ENCODE peak calls at places on chromosome X, in four cellular contexts. C, W, J and Z are unnamed samples.

GRCh38 chrX:153928846-153929245 is 2.8 kb upstream of the ARHGAP4 start:
- DNase-seq in C (no peak), W (no peak), J (no peak), Z (no peak)

GRCh38 chrX:101078716-101079115 is at the start of gene TMEM35A:
- DNase-seq in C (no peak), W (peak; percentile 32), J (no peak), Z (no peak)

GRCh38 chrX:130413415-130413814 is 11.6 kb downstream of the RBMX2 start:
- DNase-seq in C (no peak), W (no peak), J (peak; percentile 21), Z (no peak)

GRCh38 chrX:71640002-71640401 is 21.7 kb upstream of the CXCR3 start:
- DNase-seq in C (no peak), W (no peak), J (no peak), Z (no peak)

GRCh38 chrX:13432376-13432775 is 112.5 kb upstream of the ATXN3L start:
- DNase-seq in C (no peak), W (peak; percentile 83), J (peak; percentile 86), Z (peak; percentile 10)

GRCh38 chrX:65420154-65420553 is 114.4 kb downstream of the LAS1L start:
- DNase-seq in C (no peak), W (no peak), J (no peak), Z (no peak)

GRCh38 chrX:42616981-42617380 is 161.0 kb downstream of the PPP1R2C start:
- DNase-seq in C (no peak), W (no peak), J (no peak), Z (no peak)

GRCh38 chrX:41605144-41605543 is 83.6 kb upstream of the GPR34 start:
- DNase-seq in C (no peak), W (no peak), J (no peak), Z (no peak)

GRCh38 chrX:150731795-150732194 is 38.6 kb downstream of the MTMR1 start:
- DNase-seq in C (no peak), W (no peak), J (no peak), Z (peak; percentile 19)

GRCh38 chrX:30957753-30958152 is 68.7 kb upstream of the TAB3 start:
- DNase-seq in C (no peak), W (no peak), J (no peak), Z (no peak)

GRCh38 chrX:102067966-102068723 is 57.3 kb upstream of the TCEAL2 start:
- DNase-seq in C (no peak), W (peak; percentile 17), J (no peak), Z (peak; percentile 37)

GRCh38 chrX:21986596-21986995 is 45.5 kb upstream of the PHEX start:
- DNase-seq in C (no peak), W (no peak), J (no peak), Z (no peak)

GRCh38 chrX:120446503-120446902 is 22.6 kb downstream of the LAMP2 start:
- DNase-seq in C (no peak), W (peak; percentile 32), J (no peak), Z (no peak)

GRCh38 chrX:20421697-20422096 is 155.0 kb upstream of the RPS6KA3 start:
- DNase-seq in C (no peak), W (no peak), J (no peak), Z (no peak)

GRCh38 chrX:103417370-103417769 is 41.0 kb downstream of the BEX3 start:
- DNase-seq in C (no peak), W (no peak), J (no peak), Z (no peak)

GRCh38 chrX:142096263-142096662 is 108.8 kb downstream of the MAGEC2 start:
- DNase-seq in C (no peak), W (no peak), J (no peak), Z (no peak)

GRCh38 chrX:154476821-154477220 is 2.3 kb downstream of the LAGE3 start:
- DNase-seq in C (no peak), W (no peak), J (no peak), Z (no peak)

GRCh38 chrX:33204889-33205288 is 6.5 kb downstream of the DMD start:
- DNase-seq in C (no peak), W (no peak), J (peak; percentile 30), Z (no peak)

DNA sequence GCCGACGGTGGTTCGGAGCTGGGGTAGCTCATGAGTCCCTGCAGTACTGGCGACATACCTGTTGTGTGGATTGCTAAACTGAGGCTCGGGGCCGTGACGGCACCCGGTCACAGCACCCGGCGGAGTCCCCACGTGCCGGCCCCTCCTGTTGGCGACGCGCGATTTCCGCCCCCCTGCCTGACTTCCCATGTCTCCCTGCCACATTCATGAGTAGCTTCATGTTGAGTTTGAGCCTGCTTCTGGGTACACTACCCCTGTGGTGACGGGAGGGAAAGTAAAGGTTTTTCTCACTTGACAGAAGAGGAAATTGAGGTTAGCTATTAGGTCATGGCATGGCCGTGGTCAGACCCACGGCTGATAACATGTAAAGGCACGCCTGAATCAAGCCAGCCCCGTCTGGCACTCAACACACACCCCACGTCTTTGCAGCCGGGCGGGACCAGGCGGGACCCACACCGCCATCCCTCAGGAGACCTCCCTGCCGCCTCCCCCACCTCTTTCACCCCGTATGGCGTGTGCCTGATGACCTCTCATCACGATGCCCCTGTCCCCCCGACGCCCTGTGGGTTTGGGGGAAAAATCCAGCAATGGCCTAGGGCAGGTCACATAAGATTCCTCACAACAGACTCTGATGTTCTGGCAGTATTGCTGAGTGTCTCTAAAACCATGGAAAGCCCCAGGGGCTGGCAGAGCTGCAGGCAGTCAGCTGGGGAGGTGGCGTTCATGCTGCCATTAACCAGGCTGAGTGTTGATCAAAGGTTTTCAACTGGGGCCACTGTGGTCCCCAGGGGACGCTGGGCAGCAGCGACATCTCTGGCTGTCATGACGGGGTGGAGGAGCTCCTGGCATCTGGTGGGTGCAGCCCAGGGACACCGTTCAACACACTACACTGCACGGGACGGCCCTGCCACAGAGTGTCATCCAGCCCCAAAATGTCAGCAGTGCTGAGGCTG is 29.2 kb downstream of the P2RY8 start:
- DNase-seq in C (peak; percentile 76), W (no peak), J (no peak), Z (no peak)
- H3K4me3 ChIP-seq in C (no peak overlapping the region), W (no peak overlapping the region), J (no peak overlapping the region), Z (no peak overlapping the region)

GRCh38 chrX:38335382-38335781 is 8.1 kb upstream of the RPGR start:
- DNase-seq in C (no peak), W (no peak), J (no peak), Z (no peak)
- TF ChIP-seq CTCF in C (peak; percentile 11), W (peak; percentile 27), J (peak; percentile 14), Z (peak; percentile 3)

GRCh38 chrX:9352243-9352642 is 112.6 kb upstream of the TBL1X start:
- DNase-seq in C (no peak), W (no peak), J (no peak), Z (no peak)
- H3K27ac ChIP-seq in C (peak overlapping the region; percentile 62), W (no peak overlapping the region), J (no peak overlapping the region), Z (no peak overlapping the region)

GRCh38 chrX:108735680-108736508 is 469 bp downstream of the IRS4 start:
- DNase-seq in C (no peak), W (peak; percentile 7), J (no peak), Z (no peak)
- H3K4me3 ChIP-seq in C (no peak overlapping the region), W (peak overlapping the region; percentile 31), J (peak overlapping the region; percentile 37), Z (no peak overlapping the region)

DNA sequence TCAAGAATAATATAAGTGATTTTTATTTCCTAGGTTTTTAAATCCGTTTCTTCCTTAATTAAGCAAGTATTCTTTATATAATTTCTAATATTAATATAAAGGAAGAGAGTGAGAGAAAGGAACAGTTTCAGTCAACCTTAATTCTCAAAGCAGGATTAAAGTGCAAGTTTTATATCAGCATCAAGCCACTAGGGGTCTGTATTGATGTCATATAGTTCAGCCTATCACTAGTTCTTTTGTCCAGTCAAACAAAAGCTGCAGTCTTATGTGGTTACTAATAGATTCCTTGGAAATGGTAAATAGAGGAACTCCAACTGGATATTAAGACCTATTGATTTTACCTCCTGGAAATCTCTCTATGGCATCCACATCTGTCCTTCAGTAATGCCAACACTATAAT is 82.0 kb downstream of the NAP1L3 start:
- DNase-seq in C (no peak), W (no peak), J (no peak), Z (no peak)
- TF ChIP-seq CTCF in C (no peak), W (no peak), J (no peak), Z (no peak)

DNA sequence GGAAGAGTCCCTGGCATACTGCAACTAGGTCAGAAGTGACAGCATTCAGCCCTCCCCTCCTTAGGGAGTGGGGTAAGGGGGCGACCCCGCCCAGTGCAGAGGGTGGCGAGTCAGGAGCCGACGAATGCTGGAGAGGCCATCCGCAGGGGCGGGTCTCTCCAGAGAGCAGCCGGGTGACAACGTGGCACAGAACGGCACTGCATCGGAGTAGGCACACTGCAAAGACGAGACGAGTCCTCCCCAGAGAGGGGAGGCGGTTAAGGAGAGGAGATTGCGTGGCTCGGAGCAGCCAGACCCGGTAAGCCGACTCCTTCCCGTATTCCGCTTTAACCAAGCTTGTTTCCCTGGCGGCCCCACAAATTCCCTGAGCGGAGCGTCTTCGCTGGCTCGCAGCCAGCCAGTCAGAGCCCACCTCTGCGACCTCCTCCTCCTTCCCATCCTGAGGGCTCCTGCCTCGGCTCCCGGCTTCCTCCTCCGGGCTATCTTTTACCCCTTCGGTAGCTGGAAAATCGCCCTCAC is 54.9 kb downstream of the LINC00632 start:
- DNase-seq in C (peak; percentile 38), W (peak; percentile 27), J (peak; percentile 12), Z (peak; percentile 21)
- H3K27ac ChIP-seq in C (no peak overlapping the region), W (peak overlapping the region; percentile 37), J (no peak overlapping the region), Z (no peak overlapping the region)